ENCODE peak calls at places on chromosomes 5 and 9, in nine cellular contexts. One of them, this sample, is unnamed.

GRCh38 chr5:74182603-74183002 is 457.9 kb downstream of the ENC1 start:
- DNase-seq in GM04504: no peak
- DNase-seq in cardiac fibroblast: no peak
- DNase-seq in brain microvascular endothelial cell: no peak
- DNase-seq in T-helper 1 cell: peak
- DNase-seq in EH: no peak
- DNase-seq in psoas muscle: no peak
- DNase-seq in tibial artery: no peak
- DNase-seq in cardiac septum: no peak
- DNase-seq in this sample: no peak

GRCh38 chr9:97557606-97558095 is 56.2 kb downstream of the TMOD1 start:
- DNase-seq in cardiac fibroblast: peak
- DNase-seq in T-helper 1 cell: no peak
- DNase-seq in psoas muscle: peak
- DNase-seq in cardiac septum: no peak
- DNase-seq in brain microvascular endothelial cell: no peak
- DNase-seq in GM04504: no peak
- DNase-seq in EH: no peak
- DNase-seq in tibial artery: peak
- DNase-seq in this sample: no peak

GRCh38 chr5:172148381-172148780 is 39.6 kb downstream of the STK10 start:
- DNase-seq in tibial artery: no peak
- DNase-seq in cardiac fibroblast: no peak
- DNase-seq in T-helper 1 cell: no peak
- DNase-seq in EH: no peak
- DNase-seq in cardiac septum: peak
- DNase-seq in GM04504: no peak
- DNase-seq in brain microvascular endothelial cell: no peak
- DNase-seq in psoas muscle: no peak
- DNase-seq in this sample: no peak

GRCh38 chr5:100828071-100828689 is 74.9 kb downstream of the ST8SIA4 start:
- DNase-seq in T-helper 1 cell: no peak
- DNase-seq in tibial artery: no peak
- DNase-seq in psoas muscle: no peak
- DNase-seq in GM04504: no peak
- DNase-seq in cardiac septum: no peak
- DNase-seq in EH: no peak
- DNase-seq in cardiac fibroblast: no peak
- DNase-seq in brain microvascular endothelial cell: no peak
- DNase-seq in this sample: no peak

GRCh38 chr9:119003218-119003617 is 366.0 kb downstream of the BRINP1 start:
- DNase-seq in EH: peak
- DNase-seq in GM04504: peak
- DNase-seq in cardiac fibroblast: peak
- DNase-seq in psoas muscle: no peak
- DNase-seq in tibial artery: no peak
- DNase-seq in brain microvascular endothelial cell: no peak
- DNase-seq in cardiac septum: no peak
- DNase-seq in T-helper 1 cell: no peak
- DNase-seq in this sample: no peak

GRCh38 chr5:96615223-96615622 is 47.0 kb upstream of the CAST start:
- DNase-seq in cardiac septum: no peak
- DNase-seq in cardiac fibroblast: no peak
- DNase-seq in T-helper 1 cell: no peak
- DNase-seq in GM04504: no peak
- DNase-seq in EH: no peak
- DNase-seq in brain microvascular endothelial cell: no peak
- DNase-seq in tibial artery: no peak
- DNase-seq in psoas muscle: no peak
- DNase-seq in this sample: no peak

GRCh38 chr9:29741169-29741568 is 2167.9 kb upstream of the C9orf72 start:
- DNase-seq in psoas muscle: no peak
- DNase-seq in cardiac septum: no peak
- DNase-seq in tibial artery: no peak
- DNase-seq in brain microvascular endothelial cell: no peak
- DNase-seq in cardiac fibroblast: no peak
- DNase-seq in T-helper 1 cell: no peak
- DNase-seq in GM04504: no peak
- DNase-seq in EH: no peak
- DNase-seq in this sample: no peak

GRCh38 chr5:157607371-157608161 is 32.0 kb upstream of the ADAM19 start:
- DNase-seq in cardiac septum: no peak
- DNase-seq in cardiac fibroblast: peak
- DNase-seq in T-helper 1 cell: peak
- DNase-seq in tibial artery: no peak
- DNase-seq in brain microvascular endothelial cell: peak
- DNase-seq in psoas muscle: no peak
- DNase-seq in GM04504: peak
- DNase-seq in EH: peak
- DNase-seq in this sample: no peak

GRCh38 chr5:141951341-141951781 is 6.6 kb downstream of the PCDH12 start:
- DNase-seq in cardiac fibroblast: peak
- DNase-seq in T-helper 1 cell: peak
- DNase-seq in cardiac septum: no peak
- DNase-seq in GM04504: no peak
- DNase-seq in EH: no peak
- DNase-seq in psoas muscle: no peak
- DNase-seq in brain microvascular endothelial cell: no peak
- DNase-seq in tibial artery: no peak
- DNase-seq in this sample: no peak

GRCh38 chr5:39919876-39920275 is 495.1 kb upstream of the DAB2 start:
- DNase-seq in T-helper 1 cell: no peak
- DNase-seq in cardiac fibroblast: peak
- DNase-seq in brain microvascular endothelial cell: no peak
- DNase-seq in cardiac septum: no peak
- DNase-seq in psoas muscle: no peak
- DNase-seq in tibial artery: no peak
- DNase-seq in EH: no peak
- DNase-seq in GM04504: no peak
- DNase-seq in this sample: no peak

GRCh38 chr5:1310118-1310517 is 15.2 kb upstream of the TERT start:
- DNase-seq in T-helper 1 cell: no peak
- DNase-seq in EH: no peak
- DNase-seq in tibial artery: no peak
- DNase-seq in brain microvascular endothelial cell: no peak
- DNase-seq in GM04504: no peak
- DNase-seq in cardiac septum: peak
- DNase-seq in psoas muscle: no peak
- DNase-seq in cardiac fibroblast: no peak
- DNase-seq in this sample: peak